ENCODE peak calls at places on chromosomes 3 and 15, in six cellular contexts. One of them, this sample, is unnamed.

GRCh38 chr3:170500995-170501394 is 82.3 kb downstream of the CLDN11 start:
- DNase-seq in GM10248: no peak
- DNase-seq in left lung: no peak
- DNase-seq in tibial artery: no peak
- DNase-seq in astrocyte of the cerebellum: no peak
- DNase-seq in body of pancreas: no peak
- DNase-seq in this sample: no peak

GRCh38 chr3:127153506-127153815 is 39.5 kb upstream of the PRR23E start:
- DNase-seq in GM10248: no peak
- DNase-seq in left lung: no peak
- DNase-seq in tibial artery: no peak
- DNase-seq in astrocyte of the cerebellum: no peak
- DNase-seq in body of pancreas: no peak
- DNase-seq in this sample: no peak

GRCh38 chr3:198030125-198030524 is 70.1 kb downstream of the LMLN start:
- DNase-seq in GM10248: no peak
- DNase-seq in left lung: no peak
- DNase-seq in tibial artery: no peak
- DNase-seq in astrocyte of the cerebellum: no peak
- DNase-seq in body of pancreas: no peak
- DNase-seq in this sample: no peak

GRCh38 chr3:152738656-152739055 is 96.3 kb upstream of the P2RY1 start:
- DNase-seq in GM10248: no peak
- DNase-seq in left lung: no peak
- DNase-seq in tibial artery: no peak
- DNase-seq in astrocyte of the cerebellum: peak
- DNase-seq in body of pancreas: no peak
- DNase-seq in this sample: peak

GRCh38 chr3:190534386-190534785 is 20.5 kb downstream of the IL1RAP start:
- DNase-seq in GM10248: no peak
- DNase-seq in left lung: no peak
- DNase-seq in tibial artery: no peak
- DNase-seq in astrocyte of the cerebellum: no peak
- DNase-seq in body of pancreas: no peak
- DNase-seq in this sample: peak

GRCh38 chr3:157305392-157305791 is 131.3 kb upstream of the PTX3 start:
- DNase-seq in GM10248: no peak
- DNase-seq in left lung: no peak
- DNase-seq in tibial artery: no peak
- DNase-seq in astrocyte of the cerebellum: no peak
- DNase-seq in body of pancreas: no peak
- DNase-seq in this sample: no peak

GRCh38 chr15:71013446-71013845 is 101.8 kb upstream of the THSD4 start:
- DNase-seq in GM10248: no peak
- DNase-seq in left lung: no peak
- DNase-seq in tibial artery: no peak
- DNase-seq in astrocyte of the cerebellum: no peak
- DNase-seq in body of pancreas: no peak
- DNase-seq in this sample: no peak

GRCh38 chr3:69941037-69941436 is 58.5 kb upstream of the SAMMSON start:
- DNase-seq in GM10248: no peak
- DNase-seq in left lung: no peak
- DNase-seq in tibial artery: no peak
- DNase-seq in astrocyte of the cerebellum: no peak
- DNase-seq in body of pancreas: no peak
- DNase-seq in this sample: no peak

GRCh38 chr3:46114324-46114988 is 87.2 kb upstream of the XCR1 start:
- DNase-seq in GM10248: no peak
- DNase-seq in left lung: no peak
- DNase-seq in tibial artery: no peak
- DNase-seq in astrocyte of the cerebellum: peak
- DNase-seq in body of pancreas: no peak
- DNase-seq in this sample: peak

GRCh38 chr3:107962015-107962414 is 128.8 kb downstream of the CD47 start:
- DNase-seq in GM10248: no peak
- DNase-seq in left lung: no peak
- DNase-seq in tibial artery: no peak
- DNase-seq in astrocyte of the cerebellum: no peak
- DNase-seq in body of pancreas: no peak
- DNase-seq in this sample: no peak

GRCh38 chr3:114132500-114132899 is 46.4 kb downstream of the DRD3 start:
- DNase-seq in GM10248: no peak
- DNase-seq in left lung: no peak
- DNase-seq in tibial artery: no peak
- DNase-seq in astrocyte of the cerebellum: no peak
- DNase-seq in body of pancreas: no peak
- DNase-seq in this sample: no peak

GRCh38 chr3:151460240-151460639 is 621 bp downstream of the IGSF10 start:
- DNase-seq in GM10248: no peak
- DNase-seq in left lung: no peak
- DNase-seq in tibial artery: no peak
- DNase-seq in astrocyte of the cerebellum: peak
- DNase-seq in body of pancreas: no peak
- DNase-seq in this sample: no peak

GRCh38 chr3:48248095-48248863 is 7.4 kb downstream of the ZNF589 start:
- DNase-seq in GM10248: no peak
- DNase-seq in left lung: no peak
- DNase-seq in tibial artery: no peak
- DNase-seq in astrocyte of the cerebellum: no peak
- DNase-seq in body of pancreas: no peak
- DNase-seq in this sample: no peak

GRCh38 chr15:71743861-71744382 is 66.4 kb upstream of the NR2E3 start:
- DNase-seq in GM10248: peak
- DNase-seq in left lung: no peak
- DNase-seq in tibial artery: peak
- DNase-seq in astrocyte of the cerebellum: peak
- DNase-seq in body of pancreas: peak
- DNase-seq in this sample: peak

GRCh38 chr3:177944228-177944661 is 592.0 kb upstream of the KCNMB2 start:
- DNase-seq in GM10248: no peak
- DNase-seq in left lung: no peak
- DNase-seq in tibial artery: no peak
- DNase-seq in astrocyte of the cerebellum: no peak
- DNase-seq in body of pancreas: peak
- DNase-seq in this sample: no peak

GRCh38 chr3:185268194-185268809 is 14.5 kb upstream of the EHHADH start:
- DNase-seq in GM10248: no peak
- DNase-seq in left lung: no peak
- DNase-seq in tibial artery: no peak
- DNase-seq in astrocyte of the cerebellum: no peak
- DNase-seq in body of pancreas: no peak
- DNase-seq in this sample: no peak

GRCh38 chr3:76997733-76998132 is 42.2 kb upstream of the ROBO2 start:
- DNase-seq in GM10248: no peak
- DNase-seq in left lung: no peak
- DNase-seq in tibial artery: no peak
- DNase-seq in astrocyte of the cerebellum: peak
- DNase-seq in body of pancreas: no peak
- DNase-seq in this sample: no peak

GRCh38 chr3:195236801-195237570 is 34.0 kb downstream of the XXYLT1 start:
- DNase-seq in GM10248: no peak
- DNase-seq in left lung: peak
- DNase-seq in tibial artery: no peak
- DNase-seq in astrocyte of the cerebellum: no peak
- DNase-seq in body of pancreas: no peak
- DNase-seq in this sample: no peak

GRCh38 chr15:88605507-88606436 is 15.4 kb upstream of the AEN start:
- DNase-seq in GM10248: peak
- DNase-seq in left lung: peak
- DNase-seq in tibial artery: no peak
- DNase-seq in astrocyte of the cerebellum: no peak
- DNase-seq in body of pancreas: peak
- DNase-seq in this sample: no peak

GRCh38 chr3:100893590-100893989 is 99.6 kb downstream of the ABI3BP start:
- DNase-seq in GM10248: no peak
- DNase-seq in left lung: no peak
- DNase-seq in tibial artery: no peak
- DNase-seq in astrocyte of the cerebellum: no peak
- DNase-seq in body of pancreas: no peak
- DNase-seq in this sample: peak

GRCh38 chr3:37183375-37183831 is 9.0 kb upstream of the LRRFIP2 start:
- DNase-seq in GM10248: no peak
- DNase-seq in left lung: no peak
- DNase-seq in tibial artery: no peak
- DNase-seq in astrocyte of the cerebellum: peak
- DNase-seq in body of pancreas: no peak
- DNase-seq in this sample: peak

GRCh38 chr3:28504945-28505344 is 156.3 kb upstream of the AZI2 start:
- DNase-seq in GM10248: no peak
- DNase-seq in left lung: no peak
- DNase-seq in tibial artery: no peak
- DNase-seq in astrocyte of the cerebellum: no peak
- DNase-seq in body of pancreas: no peak
- DNase-seq in this sample: no peak

GRCh38 chr15:92958105-92958504 is 58.0 kb downstream of the CHD2 start:
- DNase-seq in GM10248: no peak
- DNase-seq in left lung: no peak
- DNase-seq in tibial artery: no peak
- DNase-seq in astrocyte of the cerebellum: peak
- DNase-seq in body of pancreas: no peak
- DNase-seq in this sample: peak

GRCh38 chr3:158531334-158531733 is 39.7 kb upstream of the MLF1 start:
- DNase-seq in GM10248: no peak
- DNase-seq in left lung: no peak
- DNase-seq in tibial artery: no peak
- DNase-seq in astrocyte of the cerebellum: no peak
- DNase-seq in body of pancreas: no peak
- DNase-seq in this sample: peak

GRCh38 chr3:119657887-119658702 is 2.3 kb downstream of the POPDC2 start:
- DNase-seq in GM10248: no peak
- DNase-seq in left lung: no peak
- DNase-seq in tibial artery: no peak
- DNase-seq in astrocyte of the cerebellum: no peak
- DNase-seq in body of pancreas: no peak
- DNase-seq in this sample: no peak

GRCh38 chr15:81105521-81105920 is 28.5 kb upstream of the CFAP161 start:
- DNase-seq in GM10248: no peak
- DNase-seq in left lung: no peak
- DNase-seq in tibial artery: no peak
- DNase-seq in astrocyte of the cerebellum: no peak
- DNase-seq in body of pancreas: no peak
- DNase-seq in this sample: no peak

GRCh38 chr15:72230197-72231065 is 559 bp downstream of the PKM start:
- DNase-seq in GM10248: peak
- DNase-seq in left lung: peak
- DNase-seq in tibial artery: peak
- DNase-seq in astrocyte of the cerebellum: peak
- DNase-seq in body of pancreas: peak
- DNase-seq in this sample: peak

GRCh38 chr3:195466251-195466650 is 23.4 kb upstream of the ACAP2 start:
- DNase-seq in GM10248: no peak
- DNase-seq in left lung: no peak
- DNase-seq in tibial artery: no peak
- DNase-seq in astrocyte of the cerebellum: no peak
- DNase-seq in body of pancreas: no peak
- DNase-seq in this sample: no peak

GRCh38 chr3:47365213-47366153 is 15.3 kb upstream of the PTPN23 start:
- DNase-seq in GM10248: no peak
- DNase-seq in left lung: no peak
- DNase-seq in tibial artery: no peak
- DNase-seq in astrocyte of the cerebellum: peak
- DNase-seq in body of pancreas: peak
- DNase-seq in this sample: peak

GRCh38 chr3:135192929-135193328 is 397.9 kb downstream of the EPHB1 start:
- DNase-seq in GM10248: no peak
- DNase-seq in left lung: no peak
- DNase-seq in tibial artery: no peak
- DNase-seq in astrocyte of the cerebellum: no peak
- DNase-seq in body of pancreas: no peak
- DNase-seq in this sample: no peak

GRCh38 chr3:43876648-43877047 is 185.9 kb downstream of the ABHD5 start:
- DNase-seq in GM10248: no peak
- DNase-seq in left lung: no peak
- DNase-seq in tibial artery: no peak
- DNase-seq in astrocyte of the cerebellum: no peak
- DNase-seq in body of pancreas: no peak
- DNase-seq in this sample: no peak

GRCh38 chr3:8500208-8500961 is 1.2 kb upstream of the LMCD1 start:
- DNase-seq in GM10248: no peak
- DNase-seq in left lung: no peak
- DNase-seq in tibial artery: no peak
- DNase-seq in astrocyte of the cerebellum: peak
- DNase-seq in body of pancreas: peak
- DNase-seq in this sample: no peak
- TF ChIP-seq CTCF in GM10248: no peak
- TF ChIP-seq CTCF in left lung: no peak
- TF ChIP-seq CTCF in tibial artery: no peak
- TF ChIP-seq CTCF in astrocyte of the cerebellum: no peak
- TF ChIP-seq CTCF in body of pancreas: no peak
- TF ChIP-seq CTCF in this sample: no peak

GRCh38 chr15:98422086-98422478 is 226.3 kb upstream of the IGF1R start:
- DNase-seq in GM10248: no peak
- DNase-seq in left lung: no peak
- DNase-seq in tibial artery: no peak
- DNase-seq in astrocyte of the cerebellum: no peak
- DNase-seq in body of pancreas: no peak
- DNase-seq in this sample: no peak

GRCh38 chr15:98420837-98421236 is 227.5 kb upstream of the IGF1R start:
- DNase-seq in GM10248: no peak
- DNase-seq in left lung: no peak
- DNase-seq in tibial artery: no peak
- DNase-seq in astrocyte of the cerebellum: no peak
- DNase-seq in body of pancreas: no peak
- DNase-seq in this sample: no peak

GRCh38 chr15:98419173-98419814 is 229.0 kb upstream of the IGF1R start:
- DNase-seq in GM10248: no peak
- DNase-seq in left lung: no peak
- DNase-seq in tibial artery: no peak
- DNase-seq in astrocyte of the cerebellum: no peak
- DNase-seq in body of pancreas: no peak
- DNase-seq in this sample: no peak

GRCh38 chr15:98425173-98425572 is 223.2 kb upstream of the IGF1R start:
- DNase-seq in GM10248: no peak
- DNase-seq in left lung: no peak
- DNase-seq in tibial artery: no peak
- DNase-seq in astrocyte of the cerebellum: no peak
- DNase-seq in body of pancreas: no peak
- DNase-seq in this sample: no peak

GRCh38 chr15:98421419-98422085 is 226.8 kb upstream of the IGF1R start:
- DNase-seq in GM10248: peak
- DNase-seq in left lung: peak
- DNase-seq in tibial artery: peak
- DNase-seq in astrocyte of the cerebellum: no peak
- DNase-seq in body of pancreas: peak
- DNase-seq in this sample: peak
- TF ChIP-seq CTCF in GM10248: peak
- TF ChIP-seq CTCF in left lung: peak
- TF ChIP-seq CTCF in tibial artery: peak
- TF ChIP-seq CTCF in astrocyte of the cerebellum: peak
- TF ChIP-seq CTCF in body of pancreas: peak
- TF ChIP-seq CTCF in this sample: peak

GRCh38 chr15:54007256-54007655 is 29.0 kb downstream of the UNC13C start:
- DNase-seq in GM10248: no peak
- DNase-seq in left lung: no peak
- DNase-seq in tibial artery: no peak
- DNase-seq in astrocyte of the cerebellum: no peak
- DNase-seq in body of pancreas: no peak
- DNase-seq in this sample: no peak
- TF ChIP-seq CTCF in GM10248: no peak
- TF ChIP-seq CTCF in left lung: no peak
- TF ChIP-seq CTCF in tibial artery: no peak
- TF ChIP-seq CTCF in astrocyte of the cerebellum: no peak
- TF ChIP-seq CTCF in body of pancreas: no peak
- TF ChIP-seq CTCF in this sample: no peak

GRCh38 chr15:59237854-59238252 is 31.2 kb downstream of the LDHAL6B start:
- DNase-seq in GM10248: no peak
- DNase-seq in left lung: no peak
- DNase-seq in tibial artery: no peak
- DNase-seq in astrocyte of the cerebellum: no peak
- DNase-seq in body of pancreas: no peak
- DNase-seq in this sample: peak
- TF ChIP-seq CTCF in GM10248: no peak
- TF ChIP-seq CTCF in left lung: no peak
- TF ChIP-seq CTCF in tibial artery: no peak
- TF ChIP-seq CTCF in astrocyte of the cerebellum: no peak
- TF ChIP-seq CTCF in body of pancreas: no peak
- TF ChIP-seq CTCF in this sample: no peak